ENCODE peak calls at places on chromosomes 13 and 19, in nine cellular contexts. One of them, this sample, is unnamed.

GRCh38 chr13:30676672-30677071 is 58.7 kb upstream of the ALOX5AP start:
- DNase-seq in heart left ventricle: no peak
- DNase-seq in GM23338: peak; percentile 22
- DNase-seq in A549: no peak
- DNase-seq in neural progenitor cell: no peak
- DNase-seq in GM10248: no peak
- DNase-seq in CD4-positive, alpha-beta T cell: no peak
- DNase-seq in mucosa of descending colon: no peak
- DNase-seq in AG04450: no peak
- DNase-seq in this sample: no peak

GRCh38 chr19:824885-825284 is 2.8 kb upstream of the AZU1 start:
- DNase-seq in mucosa of descending colon: no peak
- DNase-seq in AG04450: no peak
- DNase-seq in A549: no peak
- DNase-seq in GM10248: no peak
- DNase-seq in GM23338: no peak
- DNase-seq in CD4-positive, alpha-beta T cell: no peak
- DNase-seq in heart left ventricle: no peak
- DNase-seq in neural progenitor cell: no peak
- DNase-seq in this sample: no peak

GRCh38 chr19:15379996-15380647 is 535 bp upstream of the AKAP8 start:
- DNase-seq in AG04450: no peak
- DNase-seq in GM10248: peak; percentile 61
- DNase-seq in heart left ventricle: no peak
- DNase-seq in neural progenitor cell: no peak
- DNase-seq in A549: peak; percentile 35
- DNase-seq in mucosa of descending colon: peak; percentile 85
- DNase-seq in GM23338: peak; percentile 84
- DNase-seq in CD4-positive, alpha-beta T cell: no peak
- DNase-seq in this sample: peak; percentile 65

GRCh38 chr19:31064486-31064885 is 284.8 kb downstream of the TSHZ3 start:
- DNase-seq in GM23338: no peak
- DNase-seq in CD4-positive, alpha-beta T cell: no peak
- DNase-seq in mucosa of descending colon: no peak
- DNase-seq in GM10248: no peak
- DNase-seq in heart left ventricle: no peak
- DNase-seq in neural progenitor cell: no peak
- DNase-seq in A549: no peak
- DNase-seq in AG04450: no peak
- DNase-seq in this sample: no peak

GRCh38 chr13:113777311-113778260 is 18.6 kb downstream of the TMEM255B start:
- DNase-seq in GM23338: peak; percentile 78
- DNase-seq in mucosa of descending colon: no peak
- DNase-seq in heart left ventricle: no peak
- DNase-seq in neural progenitor cell: peak; percentile 88
- DNase-seq in CD4-positive, alpha-beta T cell: no peak
- DNase-seq in GM10248: no peak
- DNase-seq in AG04450: no peak
- DNase-seq in A549: no peak
- DNase-seq in this sample: no peak

GRCh38 chr19:20482721-20483120 is 82.9 kb downstream of the ZNF737 start:
- DNase-seq in heart left ventricle: no peak
- DNase-seq in neural progenitor cell: no peak
- DNase-seq in GM23338: peak; percentile 57
- DNase-seq in A549: no peak
- DNase-seq in AG04450: no peak
- DNase-seq in GM10248: no peak
- DNase-seq in CD4-positive, alpha-beta T cell: no peak
- DNase-seq in mucosa of descending colon: no peak
- DNase-seq in this sample: no peak

GRCh38 chr13:75494491-75494890 is 12.5 kb upstream of the TBC1D4 start:
- DNase-seq in neural progenitor cell: no peak
- DNase-seq in heart left ventricle: no peak
- DNase-seq in mucosa of descending colon: no peak
- DNase-seq in A549: no peak
- DNase-seq in GM23338: no peak
- DNase-seq in AG04450: no peak
- DNase-seq in GM10248: no peak
- DNase-seq in CD4-positive, alpha-beta T cell: no peak
- DNase-seq in this sample: no peak

GRCh38 chr13:58979851-58980250 is 1183.9 kb downstream of the DIAPH3 start:
- DNase-seq in A549: no peak
- DNase-seq in heart left ventricle: no peak
- DNase-seq in mucosa of descending colon: no peak
- DNase-seq in CD4-positive, alpha-beta T cell: no peak
- DNase-seq in AG04450: no peak
- DNase-seq in GM10248: no peak
- DNase-seq in GM23338: no peak
- DNase-seq in neural progenitor cell: no peak
- DNase-seq in this sample: no peak

GRCh38 chr13:110913322-110913721 is 1.5 kb downstream of the ANKRD10 start:
- DNase-seq in A549: no peak
- DNase-seq in heart left ventricle: no peak
- DNase-seq in mucosa of descending colon: peak; percentile 34
- DNase-seq in GM10248: no peak
- DNase-seq in GM23338: no peak
- DNase-seq in CD4-positive, alpha-beta T cell: no peak
- DNase-seq in AG04450: no peak
- DNase-seq in neural progenitor cell: peak; percentile 18
- DNase-seq in this sample: no peak

GRCh38 chr19:6828698-6829633 is 56.5 kb downstream of the VAV1 start:
- DNase-seq in CD4-positive, alpha-beta T cell: peak; percentile 2
- DNase-seq in GM23338: peak; percentile 83
- DNase-seq in AG04450: no peak
- DNase-seq in GM10248: peak; percentile 58
- DNase-seq in heart left ventricle: no peak
- DNase-seq in A549: peak; percentile 78
- DNase-seq in neural progenitor cell: no peak
- DNase-seq in mucosa of descending colon: no peak
- DNase-seq in this sample: peak; percentile 56

GRCh38 chr19:55333870-55334269 is 5.8 kb upstream of the KMT5C start:
- DNase-seq in heart left ventricle: no peak
- DNase-seq in AG04450: no peak
- DNase-seq in mucosa of descending colon: peak; percentile 85
- DNase-seq in neural progenitor cell: no peak
- DNase-seq in GM23338: no peak
- DNase-seq in CD4-positive, alpha-beta T cell: no peak
- DNase-seq in GM10248: no peak
- DNase-seq in A549: no peak
- DNase-seq in this sample: no peak

GRCh38 chr19:40190891-40191835 is at the start of gene MAP3K10:
- DNase-seq in GM10248: peak; percentile 91
- DNase-seq in A549: peak; percentile 95
- DNase-seq in GM23338: peak; percentile 75
- DNase-seq in mucosa of descending colon: peak; percentile 84
- DNase-seq in CD4-positive, alpha-beta T cell: peak; percentile 58
- DNase-seq in AG04450: no peak
- DNase-seq in heart left ventricle: peak; percentile 81
- DNase-seq in neural progenitor cell: peak; percentile 89
- DNase-seq in this sample: peak; percentile 94

GRCh38 chr13:70959376-70959775 is 851.1 kb upstream of the KLHL1 start:
- DNase-seq in heart left ventricle: no peak
- DNase-seq in mucosa of descending colon: no peak
- DNase-seq in A549: no peak
- DNase-seq in AG04450: no peak
- DNase-seq in GM10248: no peak
- DNase-seq in CD4-positive, alpha-beta T cell: no peak
- DNase-seq in GM23338: no peak
- DNase-seq in neural progenitor cell: no peak
- DNase-seq in this sample: no peak

GRCh38 chr13:70967564-70967963 is 859.3 kb upstream of the KLHL1 start:
- DNase-seq in AG04450: no peak
- DNase-seq in heart left ventricle: no peak
- DNase-seq in mucosa of descending colon: no peak
- DNase-seq in CD4-positive, alpha-beta T cell: no peak
- DNase-seq in GM10248: no peak
- DNase-seq in GM23338: no peak
- DNase-seq in A549: no peak
- DNase-seq in neural progenitor cell: no peak
- DNase-seq in this sample: no peak

GRCh38 chr13:70960841-70961443 is 852.7 kb upstream of the KLHL1 start:
- DNase-seq in neural progenitor cell: peak; percentile 42
- DNase-seq in AG04450: no peak
- DNase-seq in A549: no peak
- DNase-seq in CD4-positive, alpha-beta T cell: no peak
- DNase-seq in heart left ventricle: no peak
- DNase-seq in mucosa of descending colon: no peak
- DNase-seq in GM10248: no peak
- DNase-seq in GM23338: peak; percentile 26
- DNase-seq in this sample: peak; percentile 5

DNA sequence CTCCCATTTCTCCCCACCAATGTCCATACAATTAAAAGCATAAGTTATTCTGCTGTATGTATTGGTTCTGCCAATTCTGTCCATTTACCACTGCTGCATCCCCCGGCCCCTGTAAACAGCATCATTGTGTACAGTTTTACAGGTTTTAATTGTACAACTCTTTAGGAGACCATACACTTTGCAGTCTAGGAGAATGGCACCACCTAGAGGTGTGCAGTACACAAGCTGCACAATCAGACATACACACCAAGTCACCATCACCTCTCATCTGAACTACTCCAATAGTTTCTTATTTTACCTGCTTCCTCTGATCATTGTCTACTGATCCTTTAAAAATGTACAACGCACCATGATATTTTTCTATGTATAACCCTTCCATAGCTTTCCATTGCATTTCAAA is 855.9 kb upstream of the KLHL1 start:
- DNase-seq in GM10248: no peak
- DNase-seq in mucosa of descending colon: no peak
- DNase-seq in AG04450: no peak
- DNase-seq in neural progenitor cell: peak; percentile 33
- DNase-seq in heart left ventricle: no peak
- DNase-seq in GM23338: no peak
- DNase-seq in A549: no peak
- DNase-seq in CD4-positive, alpha-beta T cell: no peak
- DNase-seq in this sample: no peak
- TF ChIP-seq CTCF in GM10248: no peak
- TF ChIP-seq CTCF in mucosa of descending colon: no peak
- TF ChIP-seq CTCF in AG04450: peak; percentile 27
- TF ChIP-seq CTCF in neural progenitor cell: peak; percentile 58
- TF ChIP-seq CTCF in heart left ventricle: no peak
- TF ChIP-seq CTCF in GM23338: peak; percentile 46
- TF ChIP-seq CTCF in A549: no peak
- TF ChIP-seq CTCF in CD4-positive, alpha-beta T cell: no peak
- TF ChIP-seq CTCF in this sample: no peak

GRCh38 chr13:46008631-46009030 is 43.9 kb downstream of the ZC3H13 start:
- DNase-seq in A549: no peak
- DNase-seq in AG04450: no peak
- DNase-seq in heart left ventricle: no peak
- DNase-seq in neural progenitor cell: no peak
- DNase-seq in GM23338: no peak
- DNase-seq in GM10248: no peak
- DNase-seq in CD4-positive, alpha-beta T cell: no peak
- DNase-seq in mucosa of descending colon: no peak
- DNase-seq in this sample: no peak

GRCh38 chr13:46015374-46015773 is 37.2 kb downstream of the ZC3H13 start:
- DNase-seq in AG04450: no peak
- DNase-seq in GM10248: no peak
- DNase-seq in A549: no peak
- DNase-seq in heart left ventricle: no peak
- DNase-seq in neural progenitor cell: no peak
- DNase-seq in mucosa of descending colon: no peak
- DNase-seq in GM23338: no peak
- DNase-seq in CD4-positive, alpha-beta T cell: no peak
- DNase-seq in this sample: no peak

GRCh38 chr13:46012404-46012803 is 40.1 kb downstream of the ZC3H13 start:
- DNase-seq in neural progenitor cell: no peak
- DNase-seq in CD4-positive, alpha-beta T cell: no peak
- DNase-seq in GM23338: no peak
- DNase-seq in AG04450: no peak
- DNase-seq in mucosa of descending colon: no peak
- DNase-seq in A549: no peak
- DNase-seq in GM10248: no peak
- DNase-seq in heart left ventricle: no peak
- DNase-seq in this sample: no peak

GRCh38 chr13:46006688-46007452 is 45.7 kb downstream of the ZC3H13 start:
- DNase-seq in neural progenitor cell: no peak
- DNase-seq in GM23338: no peak
- DNase-seq in heart left ventricle: no peak
- DNase-seq in CD4-positive, alpha-beta T cell: no peak
- DNase-seq in AG04450: no peak
- DNase-seq in GM10248: no peak
- DNase-seq in A549: no peak
- DNase-seq in mucosa of descending colon: no peak
- DNase-seq in this sample: no peak

GRCh38 chr13:46010148-46010547 is 42.4 kb downstream of the ZC3H13 start:
- DNase-seq in GM10248: no peak
- DNase-seq in neural progenitor cell: peak; percentile 40
- DNase-seq in CD4-positive, alpha-beta T cell: no peak
- DNase-seq in AG04450: no peak
- DNase-seq in A549: no peak
- DNase-seq in heart left ventricle: no peak
- DNase-seq in mucosa of descending colon: no peak
- DNase-seq in GM23338: peak; percentile 49
- DNase-seq in this sample: no peak
- TF ChIP-seq CTCF in GM10248: no peak
- TF ChIP-seq CTCF in neural progenitor cell: peak; percentile 64
- TF ChIP-seq CTCF in CD4-positive, alpha-beta T cell: no peak
- TF ChIP-seq CTCF in AG04450: peak; percentile 39
- TF ChIP-seq CTCF in A549: peak; percentile 30
- TF ChIP-seq CTCF in heart left ventricle: no peak
- TF ChIP-seq CTCF in mucosa of descending colon: no peak
- TF ChIP-seq CTCF in GM23338: peak; percentile 55
- TF ChIP-seq CTCF in this sample: no peak

GRCh38 chr13:72168126-72168525 is 301.1 kb upstream of the DACH1 start:
- DNase-seq in mucosa of descending colon: no peak
- DNase-seq in CD4-positive, alpha-beta T cell: no peak
- DNase-seq in GM23338: no peak
- DNase-seq in AG04450: no peak
- DNase-seq in heart left ventricle: no peak
- DNase-seq in neural progenitor cell: no peak
- DNase-seq in A549: no peak
- DNase-seq in GM10248: no peak
- DNase-seq in this sample: no peak
- TF ChIP-seq CTCF in mucosa of descending colon: no peak
- TF ChIP-seq CTCF in CD4-positive, alpha-beta T cell: no peak
- TF ChIP-seq CTCF in GM23338: no peak
- TF ChIP-seq CTCF in AG04450: no peak
- TF ChIP-seq CTCF in heart left ventricle: no peak
- TF ChIP-seq CTCF in neural progenitor cell: no peak
- TF ChIP-seq CTCF in A549: no peak
- TF ChIP-seq CTCF in GM10248: no peak
- TF ChIP-seq CTCF in this sample: no peak

DNA sequence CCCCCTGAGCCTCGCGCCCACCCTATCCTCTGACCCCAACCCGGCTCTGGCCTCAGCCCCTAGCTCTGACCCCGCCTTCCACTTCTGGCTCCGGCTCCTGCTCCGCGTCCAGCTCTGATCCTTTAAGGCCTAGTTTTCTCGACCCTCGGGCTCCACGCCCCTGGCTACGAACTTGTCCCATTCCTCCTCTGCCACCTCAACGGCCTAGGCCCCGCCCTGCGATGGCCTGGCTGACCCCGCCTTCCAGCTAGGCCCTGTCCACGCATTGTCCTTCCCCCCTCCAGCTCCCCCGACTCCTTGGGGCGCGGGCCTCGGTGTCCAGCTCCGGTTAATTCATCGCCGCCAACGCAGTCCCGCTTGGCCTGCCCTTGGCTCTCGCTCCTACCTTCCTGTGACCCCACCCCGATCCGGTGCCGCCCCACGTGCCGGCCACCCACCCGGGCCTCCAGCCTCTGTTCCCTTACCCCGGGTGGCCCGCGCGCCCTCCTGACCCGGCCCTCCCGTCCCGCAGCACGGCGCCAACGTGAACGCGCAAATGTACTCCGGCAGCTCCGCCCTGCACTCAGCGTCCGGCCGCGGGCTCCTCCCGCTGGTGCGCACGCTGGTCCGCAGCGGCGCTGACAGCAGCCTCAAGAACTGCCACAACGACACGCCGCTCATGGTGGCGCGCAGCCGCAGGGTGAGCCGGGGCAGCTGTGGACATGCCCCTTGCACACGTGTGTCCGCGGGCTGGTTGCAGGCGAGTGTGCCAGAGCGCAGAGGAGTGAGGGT is 9.4 kb downstream of the BCL3 start:
- DNase-seq in GM10248: no peak
- DNase-seq in mucosa of descending colon: peak; percentile 61
- DNase-seq in GM23338: peak; percentile 82
- DNase-seq in A549: no peak
- DNase-seq in AG04450: no peak
- DNase-seq in heart left ventricle: peak; percentile 87
- DNase-seq in neural progenitor cell: peak; percentile 90
- DNase-seq in CD4-positive, alpha-beta T cell: no peak
- DNase-seq in this sample: no peak
- TF ChIP-seq CTCF in GM10248: no peak
- TF ChIP-seq CTCF in mucosa of descending colon: no peak
- TF ChIP-seq CTCF in GM23338: no peak
- TF ChIP-seq CTCF in A549: no peak
- TF ChIP-seq CTCF in AG04450: no peak
- TF ChIP-seq CTCF in heart left ventricle: no peak
- TF ChIP-seq CTCF in neural progenitor cell: peak; percentile 26
- TF ChIP-seq CTCF in CD4-positive, alpha-beta T cell: no peak
- TF ChIP-seq CTCF in this sample: no peak